ENCODE peak calls at places on chromosomes 2 and 18, in nine cellular contexts. T is nephron progenitor cell, D is fibroblast of mammary gland, N is fibroblast of pulmonary artery, V is kidney glomerular epithelial cell, X is anterior cingulate cortex, P is EL, A is hypothalamus, U is epithelial cell of esophagus. M is an unnamed sample.

GRCh38 chr2:178009813-178010212 is 62.8 kb downstream of the PDE11A start:
- DNase-seq in T (no peak), D (no peak), N (no peak), V (no peak), X (no peak), P (no peak), A (no peak), U (no peak), M (no peak)

GRCh38 chr2:27932396-27932795 is 41.9 kb downstream of the BABAM2 start:
- DNase-seq in T (no peak), D (peak), N (peak), V (peak), X (no peak), P (peak), A (no peak), U (peak), M (no peak)

GRCh38 chr18:59867337-59868104 is 32.3 kb upstream of the PMAIP1 start:
- DNase-seq in T (no peak), D (no peak), N (no peak), V (no peak), X (no peak), P (no peak), A (no peak), U (no peak), M (no peak)

GRCh38 chr2:136167721-136168470 is 49.9 kb upstream of the CXCR4 start:
- DNase-seq in T (peak), D (no peak), N (no peak), V (no peak), X (no peak), P (no peak), A (no peak), U (no peak), M (no peak)

GRCh38 chr2:99689135-99689742 is 199.4 kb upstream of the REV1 start:
- DNase-seq in T (peak), D (no peak), N (no peak), V (peak), X (no peak), P (no peak), A (no peak), U (no peak), M (no peak)

GRCh38 chr2:29788066-29788465 is 133.3 kb downstream of the ALK start:
- DNase-seq in T (no peak), D (no peak), N (no peak), V (no peak), X (no peak), P (no peak), A (no peak), U (no peak), M (no peak)

GRCh38 chr2:36633470-36634092 is 35.6 kb upstream of the FEZ2 start:
- DNase-seq in T (no peak), D (peak), N (no peak), V (no peak), X (no peak), P (peak), A (no peak), U (peak), M (no peak)

GRCh38 chr2:43078301-43078700 is 148.1 kb downstream of the ZFP36L2 start:
- DNase-seq in T (no peak), D (no peak), N (no peak), V (no peak), X (no peak), P (no peak), A (no peak), U (no peak), M (no peak)

GRCh38 chr2:241890524-241891235 is 21.2 kb downstream of the RTP5 start:
- DNase-seq in T (no peak), D (no peak), N (no peak), V (no peak), X (no peak), P (no peak), A (no peak), U (peak), M (no peak)

GRCh38 chr2:144541411-144541810 is 21.5 kb upstream of the ZEB2 start:
- DNase-seq in T (no peak), D (no peak), N (no peak), V (no peak), X (no peak), P (no peak), A (no peak), U (peak), M (no peak)

GRCh38 chr2:121565389-121566250 is 34.9 kb downstream of the RNU4ATAC start:
- DNase-seq in T (no peak), D (no peak), N (no peak), V (no peak), X (no peak), P (no peak), A (no peak), U (no peak), M (no peak)

GRCh38 chr18:63297678-63298392 is 21.7 kb downstream of the BCL2 start:
- DNase-seq in T (no peak), D (no peak), N (no peak), V (no peak), X (peak), P (no peak), A (no peak), U (no peak), M (no peak)

GRCh38 chr2:62038980-62039771 is 133.7 kb downstream of the COMMD1 start:
- DNase-seq in T (no peak), D (peak), N (peak), V (peak), X (no peak), P (peak), A (no peak), U (peak), M (peak)

GRCh38 chr2:3536682-3537632 is 17.6 kb upstream of the ADI1 start:
- DNase-seq in T (peak), D (peak), N (peak), V (peak), X (no peak), P (peak), A (no peak), U (peak), M (no peak)

GRCh38 chr2:2103320-2103719 is 227.8 kb downstream of the MYT1L start:
- DNase-seq in T (no peak), D (no peak), N (no peak), V (no peak), X (no peak), P (no peak), A (no peak), U (no peak), M (no peak)